ENCODE peak calls at places on chromosomes 13 and 19, in seven cellular contexts. H, N, D, X, W, S and T are unnamed samples.

GRCh38 chr13:82822935-82823334 is 1059.3 kb downstream of the SLITRK1 start:
- DNase-seq in H (no peak), N (no peak), D (no peak), X (no peak), W (no peak), S (no peak), T (no peak)

GRCh38 chr19:1746401-1747284 is 6.7 kb upstream of the ONECUT3 start:
- DNase-seq in H (no peak), N (peak), D (peak), X (no peak), W (peak), S (no peak), T (no peak)

GRCh38 chr19:5341448-5341820 is 822 bp upstream of the PTPRS start:
- DNase-seq in H (no peak), N (no peak), D (no peak), X (no peak), W (no peak), S (no peak), T (no peak)

GRCh38 chr19:46488551-46488950 is 7.1 kb downstream of the PNMA8B start:
- DNase-seq in H (no peak), N (no peak), D (no peak), X (no peak), W (no peak), S (peak), T (no peak)

GRCh38 chr19:12331211-12331941 is 2.1 kb downstream of the ZNF563 start:
- DNase-seq in H (peak), N (no peak), D (no peak), X (peak), W (no peak), S (no peak), T (peak)

GRCh38 chr13:67855837-67856238 is 625.7 kb upstream of the PCDH9 start:
- DNase-seq in H (no peak), N (no peak), D (no peak), X (no peak), W (no peak), S (no peak), T (no peak)

GRCh38 chr19:51595776-51596175 is 24.7 kb downstream of the ZNF175 start:
- DNase-seq in H (no peak), N (no peak), D (no peak), X (no peak), W (no peak), S (no peak), T (no peak)

GRCh38 chr13:27960362-27961226 is 8.5 kb downstream of the CDX2 start:
- DNase-seq in H (no peak), N (no peak), D (peak), X (no peak), W (peak), S (peak), T (peak)

GRCh38 chr13:50128406-50129048 is 113.3 kb downstream of the KCNRG start:
- DNase-seq in H (no peak), N (no peak), D (no peak), X (no peak), W (no peak), S (peak), T (no peak)

GRCh38 chr19:51327066-51327985 is 14.6 kb downstream of the VSIG10L start:
- DNase-seq in H (peak), N (peak), D (peak), X (no peak), W (peak), S (peak), T (no peak)

GRCh38 chr19:17610384-17610783 is 54.9 kb downstream of the COLGALT1 start:
- DNase-seq in H (no peak), N (no peak), D (no peak), X (no peak), W (no peak), S (peak), T (no peak)

GRCh38 chr13:94058821-94059360 is 420.6 kb downstream of the DCT start:
- DNase-seq in H (no peak), N (no peak), D (no peak), X (no peak), W (no peak), S (no peak), T (no peak)

GRCh38 chr19:45451181-45451849 is 16.5 kb upstream of the FOSB start:
- DNase-seq in H (peak), N (no peak), D (peak), X (peak), W (peak), S (peak), T (no peak)

DNA sequence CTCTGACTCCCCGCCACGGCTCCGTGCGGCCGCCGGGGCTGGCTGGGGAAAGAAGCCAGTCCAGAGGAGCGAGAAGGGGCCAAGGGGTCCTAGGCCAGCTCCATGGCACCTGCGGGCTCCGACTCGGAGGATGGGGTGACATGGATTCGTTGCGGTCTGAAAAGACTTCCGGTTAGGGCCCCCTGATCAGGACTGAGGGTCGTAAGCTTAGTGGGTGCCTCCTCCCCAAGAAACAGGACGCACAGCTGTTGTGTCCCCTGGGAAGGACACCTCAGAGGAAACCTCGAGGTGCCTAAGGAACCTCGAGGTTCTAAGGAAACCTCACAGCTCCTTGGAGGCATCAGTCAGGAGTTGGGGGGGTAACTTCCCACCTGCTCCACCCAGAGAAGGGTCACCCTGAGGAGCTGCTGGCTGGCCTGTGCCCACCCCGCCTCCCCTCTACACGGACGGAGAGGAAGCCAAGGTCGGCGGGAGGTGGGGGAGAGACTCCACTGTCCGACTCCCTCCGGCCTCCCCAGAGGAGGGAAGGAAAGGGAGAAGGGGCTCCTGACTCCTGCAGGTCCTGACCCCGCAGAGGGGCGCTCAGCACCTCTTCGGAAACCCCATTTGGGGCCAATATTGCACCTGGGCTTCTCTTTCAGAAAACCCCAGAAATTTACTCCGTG is 845 bp downstream of the ATP12A start:
- DNase-seq in H (no peak), N (no peak), D (no peak), X (no peak), W (no peak), S (peak), T (no peak)
- H3K4me3 ChIP-seq in H (no peak), N (peak), D (no peak), X (peak), W (no peak), S (peak), T (peak)

DNA sequence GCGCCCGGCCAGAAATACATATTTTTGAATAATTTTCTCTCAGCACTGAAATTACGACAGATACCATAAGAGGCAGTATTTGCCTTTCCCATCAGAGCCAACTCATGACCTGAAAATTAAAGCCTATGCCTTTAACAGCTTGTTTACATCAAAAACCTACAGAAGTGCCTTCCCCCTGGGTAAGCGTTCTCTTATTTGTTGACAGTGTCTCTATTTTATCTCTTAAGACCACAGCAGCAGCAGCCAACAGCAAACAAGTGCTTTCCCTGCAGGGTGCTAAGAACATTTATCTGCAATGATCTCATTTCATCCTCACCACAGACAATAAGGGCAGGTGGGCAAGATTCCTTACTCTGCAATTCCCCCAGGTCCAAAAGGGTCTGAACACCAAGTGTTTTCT is 6.0 kb downstream of the AKAP8L start:
- DNase-seq in H (no peak), N (no peak), D (no peak), X (no peak), W (no peak), S (no peak), T (no peak)
- H3K27ac ChIP-seq in H (no peak), N (no peak), D (no peak), X (no peak), W (no peak), S (no peak), T (no peak)

DNA sequence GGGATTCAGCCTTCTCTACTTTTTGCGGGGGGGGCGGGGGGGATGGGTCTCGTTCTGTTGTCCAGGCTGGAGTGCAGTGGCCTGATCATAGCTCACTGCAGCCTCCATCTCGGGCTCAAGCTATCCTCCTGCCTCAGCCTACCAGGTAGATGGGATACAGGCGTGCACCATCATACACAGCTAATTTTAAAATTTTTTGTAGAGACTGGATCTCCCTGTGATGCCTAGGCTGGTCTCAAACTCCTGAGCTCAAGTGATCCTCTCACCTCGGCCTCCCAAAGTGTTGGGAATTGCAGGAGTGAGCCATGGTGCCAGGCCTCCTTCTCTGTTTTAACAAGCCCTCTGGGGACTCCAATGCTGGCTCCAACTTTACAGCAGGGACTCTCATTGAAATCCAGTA is 569 bp upstream of the ZNF792 start:
- DNase-seq in H (no peak), N (no peak), D (no peak), X (no peak), W (no peak), S (no peak), T (no peak)
- H3K4me3 ChIP-seq in H (no peak), N (no peak), D (no peak), X (no peak), W (no peak), S (peak), T (no peak)

DNA sequence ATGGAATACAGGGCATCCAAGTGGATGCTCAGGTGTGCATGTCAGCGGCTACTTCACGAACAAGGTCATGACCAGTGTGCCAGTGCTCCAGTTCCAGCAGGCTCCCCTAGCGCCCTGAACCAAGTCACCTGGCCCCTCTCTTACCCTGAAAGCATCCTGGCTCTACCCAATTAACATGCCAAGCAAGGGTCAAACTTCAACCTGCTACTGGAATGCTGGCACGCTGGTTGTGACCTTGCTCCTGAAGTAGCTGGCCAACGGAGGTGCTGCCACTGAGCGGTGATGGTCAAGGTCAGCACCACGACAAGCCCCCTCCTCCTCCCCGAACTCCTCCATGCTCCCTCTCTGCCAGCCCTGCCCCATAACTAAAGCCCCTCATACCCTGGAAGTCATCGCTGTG is 96.0 kb downstream of the CRYL1 start:
- DNase-seq in H (no peak), N (no peak), D (no peak), X (no peak), W (no peak), S (no peak), T (peak)
- H3K27ac ChIP-seq in H (no peak), N (no peak), D (no peak), X (no peak), W (no peak), S (no peak), T (no peak)

GRCh38 chr19:55156202-55157063 is 1.1 kb downstream of the TNNI3 start:
- DNase-seq in H (no peak), N (no peak), D (peak), X (no peak), W (peak), S (peak), T (no peak)
- H3K4me3 ChIP-seq in H (no peak), N (peak), D (peak), X (no peak), W (no peak), S (peak), T (no peak)

GRCh38 chr13:112905990-112906641 is 62.9 kb upstream of the MCF2L start:
- DNase-seq in H (no peak), N (peak), D (peak), X (no peak), W (no peak), S (peak), T (peak)
- H3K27ac ChIP-seq in H (no peak), N (peak), D (no peak), X (no peak), W (no peak), S (peak), T (no peak)

GRCh38 chr19:49061000-49061399 is 3.5 kb upstream of the CGB7 start:
- DNase-seq in H (no peak), N (no peak), D (no peak), X (no peak), W (no peak), S (no peak), T (no peak)

GRCh38 chr19:49065905-49066512 is 1.4 kb upstream of the NTF4 start:
- DNase-seq in H (no peak), N (no peak), D (no peak), X (no peak), W (no peak), S (peak), T (no peak)

GRCh38 chr19:49064768-49065611 is at the start of gene NTF4:
- DNase-seq in H (no peak), N (no peak), D (peak), X (no peak), W (no peak), S (peak), T (no peak)

GRCh38 chr19:49061445-49061844 is 3.2 kb downstream of the NTF4 start:
- DNase-seq in H (no peak), N (no peak), D (no peak), X (no peak), W (no peak), S (no peak), T (no peak)

DNA sequence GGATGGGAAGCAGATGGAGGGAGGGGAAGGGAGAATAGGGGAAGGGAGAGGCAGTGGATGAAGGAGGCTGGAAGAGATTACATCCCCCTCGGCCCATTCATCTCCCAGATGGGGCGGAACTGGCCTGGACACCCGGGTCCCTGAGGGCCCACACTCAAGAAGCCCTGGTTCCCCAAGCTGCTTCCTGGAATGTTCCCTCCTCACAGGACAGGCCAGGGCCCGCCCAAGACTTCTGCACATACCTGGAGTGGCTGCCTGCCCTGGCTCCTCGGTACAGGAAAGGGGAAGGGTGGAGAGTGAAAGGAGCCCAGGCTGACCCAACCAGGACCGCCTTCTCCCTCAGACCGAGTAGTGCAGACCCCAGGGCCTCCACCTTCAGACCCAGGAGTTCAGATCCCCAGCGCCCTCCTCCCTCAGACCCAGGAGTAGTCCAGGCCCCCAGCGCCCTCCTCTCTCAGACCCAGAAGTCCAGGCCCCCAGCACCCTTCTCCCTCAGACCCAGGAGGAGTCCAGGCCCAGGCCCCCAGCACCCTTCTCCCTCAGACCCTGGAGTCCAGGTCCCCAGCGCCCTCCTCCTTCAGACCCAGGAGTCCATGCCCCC is 489 bp downstream of the NTF4 start:
- DNase-seq in H (no peak), N (no peak), D (no peak), X (no peak), W (no peak), S (peak), T (no peak)
- H3K4me3 ChIP-seq in H (no peak), N (no peak), D (peak), X (no peak), W (no peak), S (peak), T (no peak)